ENCODE peak calls at places on chromosomes 4 and X, in six cellular contexts. S is PC-3, P is GM23248, C is tibial nerve, E is Peyer's patch, X is suprapubic skin. J is an unnamed sample. For H3K27me3, the result is how much of the 10 kb centered on the place peaks cover.

GRCh38 chr4:101086801-101087586 is 260.3 kb downstream of the PPP3CA start:
- DNase-seq in S (peak), P (no peak), C (no peak), X (no peak), E (no peak), J (no peak)

GRCh38 chr4:120843840-120844527 is 78.5 kb downstream of the PRDM5 start:
- DNase-seq in P (no peak), X (no peak), E (peak), C (no peak), S (peak), J (no peak)

GRCh38 chr4:36165256-36166005 is 78.9 kb downstream of the ARAP2 start:
- DNase-seq in P (no peak), E (no peak), X (no peak), S (no peak), C (no peak), J (peak)

GRCh38 chr4:38188631-38189101 is 228.5 kb downstream of the PTTG2 start:
- DNase-seq in P (peak), S (peak), X (no peak), E (peak), C (no peak), J (peak)

GRCh38 chr4:127549521-127549920 is 83.2 kb upstream of the INTU start:
- DNase-seq in S (peak), X (no peak), E (no peak), C (no peak), P (peak), J (no peak)

GRCh38 chrX:123188081-123188480 is 4.0 kb downstream of the GRIA3 start:
- DNase-seq in C (no peak), S (no peak), P (peak), E (no peak), X (no peak), J (no peak)

GRCh38 chrX:352582-353314 is 34.0 kb downstream of the PPP2R3B start:
- DNase-seq in E (no peak), C (no peak), X (peak), P (no peak), S (no peak), J (no peak)

GRCh38 chrX:108396188-108396885 is 41.9 kb downstream of the COL4A6 start:
- DNase-seq in X (no peak), S (peak), E (no peak), P (peak), C (no peak), J (peak)

GRCh38 chr4:81215219-81215892 is at the start of gene PRKG2:
- DNase-seq in C (no peak), S (no peak), X (peak), E (peak), P (peak), J (no peak)

GRCh38 chr4:99104153-99104552 is 15.6 kb upstream of the ADH5 start:
- DNase-seq in E (no peak), X (no peak), C (no peak), P (peak), S (no peak), J (no peak)

GRCh38 chr4:12203945-12204344 is 775.3 kb upstream of the HS3ST1 start:
- DNase-seq in C (no peak), E (no peak), S (peak), X (no peak), P (no peak), J (no peak)

GRCh38 chr4:178917756-178918155 is 1475.5 kb upstream of the AGA start:
- DNase-seq in P (no peak), E (no peak), X (no peak), S (no peak), C (no peak), J (no peak)

GRCh38 chr4:149631629-149632028 is 184.0 kb downstream of the IQCM start:
- DNase-seq in X (no peak), C (no peak), S (no peak), E (no peak), P (no peak), J (no peak)

GRCh38 chr4:39039108-39039507 is 6.9 kb upstream of the TMEM156 start:
- DNase-seq in E (no peak), C (no peak), X (no peak), S (no peak), P (no peak), J (no peak)

GRCh38 chr4:173415885-173416658 is 17.2 kb upstream of the SCRG1 start:
- DNase-seq in E (peak), P (no peak), S (no peak), C (peak), X (peak), J (no peak)

GRCh38 chrX:42085836-42086235 is 162.5 kb upstream of the CASK start:
- DNase-seq in C (no peak), S (peak), X (no peak), E (peak), P (no peak), J (peak)

GRCh38 chr4:101345596-101346311 is 1.6 kb downstream of the PPP3CA start:
- DNase-seq in C (peak), P (peak), E (peak), X (peak), S (peak), J (peak)

GRCh38 chr4:46950826-46951225 is 41.8 kb upstream of the COX7B2 start:
- DNase-seq in S (no peak), E (no peak), P (no peak), X (no peak), C (no peak), J (no peak)

GRCh38 chrX:19585370-19586082 is 70.2 kb upstream of the MAP3K15 start:
- DNase-seq in E (no peak), P (no peak), X (no peak), S (peak), C (no peak), J (no peak)

GRCh38 chrX:151790421-151791160 is 56.0 kb downstream of the CNGA2 start:
- DNase-seq in P (peak), S (no peak), X (no peak), C (no peak), E (no peak), J (no peak)

GRCh38 chr4:56506110-56506705 is 617 bp downstream of the ARL9 start:
- DNase-seq in C (no peak), P (peak), E (no peak), S (no peak), X (no peak), J (no peak)

GRCh38 chr4:106618920-106619319 is 250.3 kb upstream of the GIMD1 start:
- DNase-seq in C (no peak), P (peak), E (no peak), X (no peak), S (no peak), J (no peak)

GRCh38 chrX:49197543-49198087 is 2.4 kb downstream of the SYP start:
- DNase-seq in X (no peak), C (no peak), S (no peak), E (no peak), P (no peak), J (no peak)

GRCh38 chr4:105155426-105155825 is 8.8 kb downstream of the TET2 start:
- DNase-seq in X (no peak), E (no peak), P (no peak), C (no peak), S (no peak), J (no peak)

GRCh38 chrX:100973411-100973810 is 3.9 kb downstream of the ARL13A start:
- DNase-seq in E (no peak), S (peak), X (no peak), P (peak), C (no peak), J (no peak)

GRCh38 chr4:180363817-180364216 is 1879.4 kb upstream of the TENM3 start:
- DNase-seq in E (no peak), C (no peak), S (peak), P (no peak), X (no peak), J (peak)

GRCh38 chr4:149441338-149441737 is 374.3 kb downstream of the IQCM start:
- DNase-seq in S (peak), E (no peak), P (peak), C (no peak), X (no peak), J (peak)

GRCh38 chr4:40241936-40242590 is 45.2 kb downstream of the RHOH start:
- DNase-seq in C (no peak), S (no peak), P (no peak), X (no peak), E (peak), J (no peak)

GRCh38 chr4:157674699-157675098 is 454.2 kb downstream of the GRIA2 start:
- DNase-seq in E (no peak), C (no peak), X (no peak), S (no peak), P (no peak), J (no peak)

GRCh38 chr4:6059375-6059805 is 41.2 kb upstream of the C4orf50 start:
- DNase-seq in X (no peak), C (no peak), E (no peak), S (no peak), P (no peak), J (no peak)

GRCh38 chr4:76585897-76586360 is 150.9 kb downstream of the SHROOM3 start:
- DNase-seq in P (peak), S (peak), E (peak), C (no peak), X (peak), J (peak)

GRCh38 chr4:67198757-67199156 is 346.5 kb downstream of the CENPC start:
- DNase-seq in E (no peak), C (peak), S (peak), X (no peak), P (peak), J (peak)

GRCh38 chrX:19040373-19040772 is 56.5 kb upstream of the PHKA2 start:
- DNase-seq in X (no peak), S (peak), P (no peak), E (no peak), C (no peak), J (no peak)

GRCh38 chr4:84852081-84852480 is 114.4 kb downstream of the WDFY3 start:
- DNase-seq in C (no peak), P (no peak), S (peak), E (no peak), X (no peak), J (peak)

GRCh38 chr4:79050521-79050880 is 111.3 kb upstream of the PAQR3 start:
- DNase-seq in P (peak), E (no peak), X (no peak), C (no peak), S (no peak), J (no peak)

GRCh38 chr4:88526221-88526815 is 2.7 kb upstream of the PYURF start:
- DNase-seq in C (no peak), E (peak), P (peak), S (peak), X (no peak), J (peak)

GRCh38 chr4:176425035-176425434 is 105.3 kb downstream of the SPCS3 start:
- DNase-seq in S (peak), C (no peak), E (no peak), P (peak), X (no peak), J (peak)

DNA sequence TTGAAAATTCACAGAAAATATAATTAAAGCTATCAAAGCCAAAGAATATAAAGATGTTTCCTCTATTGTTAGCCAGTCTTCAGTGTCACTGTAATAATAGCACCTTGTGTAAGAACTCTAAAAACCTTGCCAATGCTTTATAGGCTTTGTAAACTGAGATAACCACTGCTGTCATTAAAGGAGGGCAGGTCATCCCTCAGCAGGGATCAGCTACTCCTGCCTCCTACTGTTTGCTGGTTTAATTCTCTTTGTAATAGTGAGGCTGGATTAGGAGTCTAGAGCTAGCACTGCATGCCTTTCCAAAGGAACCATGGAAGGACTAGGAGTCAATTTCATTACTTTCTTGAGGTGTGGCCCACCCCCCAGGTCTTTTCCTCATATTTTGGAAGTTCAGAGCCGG is 46.2 kb downstream of the FHIP1A start:
- DNase-seq in P (no peak), E (no peak), S (no peak), X (no peak), C (no peak), J (no peak)
- H3K27me3 ChIP-seq in P (under half), E (under half), S (under half), X (under half), C (under half), J (under half)

GRCh38 chrX:11567528-11568220 is 98.0 kb downstream of the ARHGAP6 start:
- DNase-seq in S (no peak), C (no peak), P (no peak), X (no peak), E (no peak), J (no peak)
- H3K27me3 ChIP-seq in S (under half), C (under half), P (under half), X (under half), E (under half), J (under half)

GRCh38 chrX:69015156-69015555 is 150.1 kb downstream of the PJA1 start:
- DNase-seq in C (no peak), P (no peak), S (no peak), X (no peak), E (no peak), J (no peak)

GRCh38 chrX:69015564-69016218 is 149.6 kb downstream of the PJA1 start:
- DNase-seq in S (no peak), E (no peak), C (no peak), X (no peak), P (no peak), J (no peak)

GRCh38 chrX:69014200-69014599 is 151.1 kb downstream of the PJA1 start:
- DNase-seq in X (no peak), S (no peak), E (no peak), C (no peak), P (peak), J (peak)

GRCh38 chrX:69018416-69019072 is 146.7 kb downstream of the PJA1 start:
- DNase-seq in S (no peak), E (no peak), P (no peak), X (no peak), C (no peak), J (no peak)

GRCh38 chrX:69016220-69016941 is 148.9 kb downstream of the PJA1 start:
- DNase-seq in X (no peak), C (no peak), E (no peak), S (no peak), P (no peak), J (no peak)
- H3K27me3 ChIP-seq in X (under half), C (under half), E (under half), S (under half), P (under half), J (under half)

GRCh38 chr4:3850128-3850527 is 83.9 kb downstream of the ADRA2C start:
- DNase-seq in P (no peak), X (no peak), C (no peak), E (no peak), S (no peak), J (no peak)
- H3K27me3 ChIP-seq in P (under half), X (half or more), C (under half), E (under half), S (under half), J (under half)

DNA sequence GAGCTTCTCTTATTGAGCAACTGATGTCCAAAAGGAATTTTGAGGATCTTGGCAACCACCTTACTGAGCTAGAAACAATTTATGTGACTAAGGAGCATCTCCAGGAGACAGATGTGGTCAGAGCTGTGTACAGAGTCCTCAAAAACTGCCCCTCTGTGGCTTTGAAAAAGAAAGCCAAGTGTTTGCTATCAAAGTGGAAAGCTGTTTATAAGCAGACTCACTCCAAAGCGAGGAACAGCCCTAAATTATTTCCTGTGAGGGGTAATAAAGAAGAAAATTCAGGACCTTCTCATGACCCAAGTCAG is 9.5 kb downstream of the TCEANC start:
- DNase-seq in S (no peak), X (no peak), E (no peak), C (peak), P (peak), J (no peak)
- H3K27me3 ChIP-seq in S (under half), X (under half), E (under half), C (under half), P (under half), J (under half)

DNA sequence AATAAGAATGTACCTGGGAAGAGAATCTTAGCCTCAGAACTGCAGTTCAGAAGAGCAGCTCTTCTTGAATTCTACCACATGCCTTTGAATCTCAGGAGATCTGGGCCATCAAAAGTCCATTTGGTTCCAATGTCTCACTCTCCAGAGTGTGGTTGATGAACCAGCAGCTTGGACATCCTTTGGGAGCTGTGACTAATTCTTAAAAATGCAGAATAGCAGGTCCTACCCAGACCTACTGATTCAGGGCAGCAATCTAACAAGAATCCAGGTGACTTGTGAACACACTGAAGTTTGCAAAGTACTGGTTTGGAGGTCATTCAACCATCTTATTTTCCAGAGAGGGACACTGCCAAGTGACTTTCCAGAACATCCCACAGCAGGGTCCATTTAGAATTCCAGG is 244.7 kb downstream of the PACRGL start:
- DNase-seq in E (no peak), S (peak), C (no peak), P (no peak), X (no peak), J (peak)
- H3K27me3 ChIP-seq in E (under half), S (under half), C (under half), P (under half), X (under half), J (under half)